ENCODE peak calls at places on chromosomes 3 and 15, in four cellular contexts. U is mesendoderm, H is psoas muscle, B is neuronal stem cell. J is an unnamed sample.

GRCh38 chr3:153070153-153070868 is 91.7 kb upstream of the RAP2B start:
- DNase-seq in U (no peak), H (no peak), B (no peak), J (no peak)

GRCh38 chr15:68517285-68517711 is 61.5 kb upstream of the CORO2B start:
- DNase-seq in U (peak; percentile 66), H (no peak), B (peak; percentile 24), J (no peak)

GRCh38 chr15:79858469-79858868 is 38.3 kb downstream of the MTHFS start:
- DNase-seq in U (no peak), H (no peak), B (no peak), J (no peak)

GRCh38 chr15:40367673-40368611 is 9.9 kb downstream of the DISP2 start:
- DNase-seq in U (peak; percentile 97), H (peak; percentile 93), B (peak; percentile 86), J (no peak)

GRCh38 chr15:48205981-48206380 is at the start of gene SLC12A1:
- DNase-seq in U (no peak), H (no peak), B (no peak), J (no peak)

GRCh38 chr15:90648137-90649070 is 68.7 kb upstream of the BLM start:
- DNase-seq in U (peak; percentile 83), H (peak; percentile 67), B (peak; percentile 62), J (peak; percentile 56)

GRCh38 chr3:55584716-55585368 is 97.7 kb upstream of the WNT5A start:
- DNase-seq in U (peak; percentile 33), H (no peak), B (no peak), J (peak; percentile 58)

GRCh38 chr15:49813615-49814014 is 192.8 kb downstream of the DTWD1 start:
- DNase-seq in U (no peak), H (no peak), B (no peak), J (no peak)

GRCh38 chr15:80183886-80184285 is 31.1 kb downstream of the FAH start:
- DNase-seq in U (peak; percentile 21), H (no peak), B (no peak), J (no peak)

GRCh38 chr3:30989266-30989799 is 94.9 kb upstream of the GADL1 start:
- DNase-seq in U (no peak), H (no peak), B (no peak), J (peak; percentile 62)

GRCh38 chr3:100128565-100128964 is 14.3 kb upstream of the FILIP1L start:
- DNase-seq in U (no peak), H (no peak), B (no peak), J (no peak)

GRCh38 chr3:104825116-104825515 is 541.6 kb upstream of the ALCAM start:
- DNase-seq in U (peak; percentile 97), H (no peak), B (peak; percentile 48), J (no peak)

GRCh38 chr15:57382222-57382621 is 5.9 kb downstream of the CGNL1 start:
- DNase-seq in U (no peak), H (no peak), B (no peak), J (peak; percentile 58)

GRCh38 chr3:127709320-127710060 is 36.7 kb downstream of the ABTB1 start:
- DNase-seq in U (no peak), H (no peak), B (no peak), J (no peak)

GRCh38 chr3:148681080-148681479 is 16.6 kb upstream of the AGTR1 start:
- DNase-seq in U (no peak), H (no peak), B (no peak), J (no peak)

GRCh38 chr15:51758645-51759044 is 7.2 kb downstream of the TMOD2 start:
- DNase-seq in U (no peak), H (peak; percentile 59), B (no peak), J (no peak)

GRCh38 chr3:57130426-57131209 is 34.5 kb downstream of the IL17RD start:
- DNase-seq in U (peak; percentile 100), H (peak; percentile 64), B (peak; percentile 92), J (peak; percentile 35)

GRCh38 chr3:81249540-81250029 is 511.9 kb downstream of the GBE1 start:
- DNase-seq in U (peak; percentile 19), H (no peak), B (no peak), J (no peak)

GRCh38 chr15:74825895-74826294 is 532 bp upstream of the CPLX3 start:
- DNase-seq in U (no peak), H (no peak), B (no peak), J (no peak)

GRCh38 chr15:59200560-59200959 is 6.1 kb upstream of the LDHAL6B start:
- DNase-seq in U (no peak), H (no peak), B (no peak), J (no peak)

GRCh38 chr3:127375151-127375937 is 87.5 kb upstream of the PRR20G start:
- DNase-seq in U (no peak), H (no peak), B (no peak), J (no peak)

GRCh38 chr3:111667621-111668239 is 72.6 kb upstream of the ZBED2 start:
- DNase-seq in U (no peak), H (no peak), B (no peak), J (no peak)

GRCh38 chr3:14725015-14725431 is 50.1 kb downstream of the C3orf20 start:
- DNase-seq in U (peak; percentile 1), H (no peak), B (no peak), J (no peak)

GRCh38 chr3:99910752-99911151 is 93.1 kb downstream of the CMSS1 start:
- DNase-seq in U (no peak), H (no peak), B (no peak), J (no peak)

GRCh38 chr15:45112592-45113379 is 1.2 kb downstream of the DUOX2 start:
- DNase-seq in U (no peak), H (no peak), B (no peak), J (peak; percentile 20)

GRCh38 chr15:96064351-96064756 is 266.1 kb upstream of the NR2F2 start:
- DNase-seq in U (peak; percentile 71), H (no peak), B (no peak), J (no peak)

GRCh38 chr3:124257332-124257864 is 265.5 kb upstream of the ROPN1 start:
- DNase-seq in U (no peak), H (no peak), B (no peak), J (no peak)

GRCh38 chr3:124258057-124258500 is 266.2 kb upstream of the ROPN1 start:
- DNase-seq in U (peak; percentile 72), H (no peak), B (no peak), J (no peak)

GRCh38 chr3:124263168-124263567 is 271.2 kb upstream of the ROPN1 start:
- DNase-seq in U (peak; percentile 61), H (no peak), B (no peak), J (no peak)

GRCh38 chr3:124260206-124260915 is 268.4 kb upstream of the ROPN1 start:
- DNase-seq in U (peak; percentile 40), H (peak; percentile 65), B (no peak), J (no peak)

DNA sequence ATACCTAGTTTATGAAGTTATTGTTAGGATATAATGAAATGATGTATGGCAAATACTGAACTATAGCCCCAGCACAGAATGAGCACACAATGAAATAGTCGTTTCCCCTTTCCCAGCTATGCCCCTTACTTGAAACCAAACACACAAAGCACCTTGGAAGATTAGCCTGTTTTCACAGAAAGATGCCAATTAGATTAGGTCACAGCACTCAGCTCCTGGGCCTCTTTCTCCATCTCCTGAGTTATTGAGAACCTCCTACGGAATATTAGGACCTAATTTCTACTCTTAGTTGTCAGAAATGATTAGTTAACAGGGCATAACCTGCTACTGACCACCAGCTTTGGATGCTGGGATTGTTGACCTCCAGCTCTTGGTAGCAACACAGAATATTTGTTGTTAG is 269.4 kb upstream of the ROPN1 start:
- DNase-seq in U (peak; percentile 85), H (no peak), B (no peak), J (no peak)
- H3K27ac ChIP-seq in U (no peak overlapping the region), H (no peak overlapping the region), B (no peak overlapping the region), J (no peak overlapping the region)

DNA sequence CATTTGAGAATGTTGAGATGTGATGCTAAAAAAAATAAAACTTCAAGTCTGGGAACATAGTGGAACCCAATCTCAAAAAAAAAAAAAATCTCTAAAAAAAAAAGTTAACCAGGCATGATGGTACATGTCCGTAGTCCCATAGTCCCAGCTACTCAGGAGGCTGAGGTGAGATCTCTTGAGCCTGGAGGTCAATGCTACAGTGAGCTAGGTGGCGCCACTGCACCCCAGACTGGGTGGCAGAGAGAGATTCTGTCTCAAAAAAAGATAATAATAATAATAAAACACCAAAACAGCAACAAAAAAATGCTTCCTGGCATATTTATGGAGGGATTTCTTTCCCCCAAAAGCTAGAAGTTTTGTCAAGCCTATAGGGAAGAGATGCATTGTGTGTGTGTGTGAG is 361.6 kb downstream of the ROBO1 start:
- DNase-seq in U (peak; percentile 28), H (no peak), B (no peak), J (peak; percentile 11)
- H3K27ac ChIP-seq in U (no peak overlapping the region), H (no peak overlapping the region), B (no peak overlapping the region), J (no peak overlapping the region)

GRCh38 chr15:89113263-89113662 is 25.0 kb downstream of the ABHD2 start:
- DNase-seq in U (peak; percentile 58), H (no peak), B (no peak), J (no peak)
- H3K27ac ChIP-seq in U (no peak overlapping the region), H (peak overlapping the region; percentile 82), B (no peak overlapping the region), J (no peak overlapping the region)

GRCh38 chr15:100900895-100901169 is 18.3 kb upstream of the LRRK1 start:
- DNase-seq in U (no peak), H (no peak), B (no peak), J (no peak)

GRCh38 chr15:100903191-100903590 is 16.0 kb upstream of the LRRK1 start:
- DNase-seq in U (no peak), H (no peak), B (no peak), J (no peak)

GRCh38 chr15:100901702-100902435 is 17.3 kb upstream of the LRRK1 start:
- DNase-seq in U (no peak), H (no peak), B (no peak), J (no peak)

GRCh38 chr15:100901296-100901695 is 17.9 kb upstream of the LRRK1 start:
- DNase-seq in U (no peak), H (no peak), B (no peak), J (no peak)

GRCh38 chr15:100902436-100903190 is 16.5 kb upstream of the LRRK1 start:
- DNase-seq in U (no peak), H (peak; percentile 89), B (no peak), J (no peak)
- H3K27ac ChIP-seq in U (no peak overlapping the region), H (peak overlapping the region; percentile 88), B (no peak overlapping the region), J (no peak overlapping the region)

GRCh38 chr15:34837246-34838016 is 42.1 kb upstream of the ACTC1 start:
- DNase-seq in U (no peak), H (no peak), B (no peak), J (no peak)
- H3K27ac ChIP-seq in U (no peak overlapping the region), H (peak overlapping the region; percentile 40), B (no peak overlapping the region), J (no peak overlapping the region)

J was measured in WERI-Rb-1.